ENCODE peak calls at places on chromosomes 16 and 17, in six cellular contexts. J is NCI-H345; G is activated gamma-delta T cell treated with anti-CD3 and anti-CD28 coated beads, Interleukin-2, amount 50 U/mL, for 16 hours; I is amniotic stem cell; L is CD14-positive monocyte; T is ACHN. D is an unnamed sample.

GRCh38 chr16:74029122-74029805 is 267.4 kb upstream of the PSMD7 start:
- DNase-seq in J (peak; percentile 85), G (no peak), I (no peak), L (no peak), T (no peak), D (peak; percentile 74)

GRCh38 chr17:40437095-40437732 is 6.0 kb upstream of the IGFBP4 start:
- DNase-seq in J (no peak), G (no peak), I (no peak), L (no peak), T (no peak), D (no peak)

GRCh38 chr16:89332248-89333245 is 115.0 kb downstream of the ZNF778 start:
- DNase-seq in J (no peak), G (no peak), I (no peak), L (no peak), T (no peak), D (no peak)

GRCh38 chr17:5331506-5331905 is 49.4 kb downstream of the RABEP1 start:
- DNase-seq in J (no peak), G (no peak), I (no peak), L (no peak), T (no peak), D (no peak)

GRCh38 chr16:85923153-85924021 is 24.4 kb downstream of the IRF8 start:
- DNase-seq in J (no peak), G (no peak), I (no peak), L (no peak), T (no peak), D (no peak)

GRCh38 chr17:42407289-42407836 is 15.7 kb downstream of the CAVIN1 start:
- DNase-seq in J (peak; percentile 82), G (peak; percentile 42), I (no peak), L (no peak), T (peak; percentile 72), D (no peak)

GRCh38 chr16:89552913-89553312 is 7.6 kb upstream of the RPL13 start:
- DNase-seq in J (no peak), G (no peak), I (no peak), L (no peak), T (no peak), D (no peak)

GRCh38 chr16:11155284-11155806 is 100.7 kb downstream of the SOCS1 start:
- DNase-seq in J (no peak), G (no peak), I (peak; percentile 55), L (no peak), T (no peak), D (no peak)

GRCh38 chr16:85659805-85660511 is 28.8 kb downstream of the GINS2 start:
- DNase-seq in J (peak; percentile 23), G (peak; percentile 30), I (peak; percentile 4), L (no peak), T (peak; percentile 64), D (peak; percentile 48)

GRCh38 chr16:24810951-24811843 is 34.6 kb upstream of the SLC5A11 start:
- DNase-seq in J (no peak), G (no peak), I (no peak), L (no peak), T (no peak), D (no peak)

GRCh38 chr16:81498351-81498750 is 53.7 kb downstream of the CMIP start:
- DNase-seq in J (no peak), G (no peak), I (no peak), L (no peak), T (no peak), D (no peak)

GRCh38 chr16:53071748-53072301 is 17.0 kb downstream of the CHD9 start:
- DNase-seq in J (no peak), G (no peak), I (no peak), L (no peak), T (no peak), D (no peak)